ENCODE peak calls at places on chromosomes 1 and 21, in six cellular contexts. One of them, this sample, is unnamed.
A peak's percentile ranks its signal among the peaks of the same experiment; 100 is the strongest.

GRCh38 chr21:17542371-17542992 is 29.6 kb downstream of the CXADR start:
- DNase-seq in HCT116: no peak
- DNase-seq in SK-N-SH: peak; percentile 34
- DNase-seq in K562: no peak
- DNase-seq in HepG2: peak; percentile 94
- DNase-seq in GM12878: no peak
- DNase-seq in this sample: no peak

GRCh38 chr1:184176058-184176457 is 124.5 kb downstream of the TSEN15 start:
- DNase-seq in HCT116: no peak
- DNase-seq in SK-N-SH: no peak
- DNase-seq in K562: no peak
- DNase-seq in HepG2: no peak
- DNase-seq in GM12878: no peak
- DNase-seq in this sample: no peak

GRCh38 chr1:53982034-53982761 is 35.8 kb downstream of the LDLRAD1 start:
- DNase-seq in HCT116: no peak
- DNase-seq in SK-N-SH: peak; percentile 33
- DNase-seq in K562: no peak
- DNase-seq in HepG2: peak; percentile 79
- DNase-seq in GM12878: no peak
- DNase-seq in this sample: no peak

GRCh38 chr1:85148524-85149250 is 52.1 kb downstream of the SYDE2 start:
- DNase-seq in HCT116: no peak
- DNase-seq in SK-N-SH: no peak
- DNase-seq in K562: no peak
- DNase-seq in HepG2: no peak
- DNase-seq in GM12878: peak; percentile 73
- DNase-seq in this sample: no peak

GRCh38 chr1:74504125-74505065 is 8.0 kb downstream of the LRRC53 start:
- DNase-seq in HCT116: peak; percentile 19
- DNase-seq in SK-N-SH: peak; percentile 59
- DNase-seq in K562: peak; percentile 12
- DNase-seq in HepG2: peak; percentile 38
- DNase-seq in GM12878: peak; percentile 33
- DNase-seq in this sample: peak; percentile 65

GRCh38 chr1:31822766-31823165 is 6.9 kb upstream of the SPOCD1 start:
- DNase-seq in HCT116: no peak
- DNase-seq in SK-N-SH: no peak
- DNase-seq in K562: no peak
- DNase-seq in HepG2: no peak
- DNase-seq in GM12878: no peak
- DNase-seq in this sample: no peak

GRCh38 chr1:181190362-181191035 is 102.0 kb downstream of the IER5 start:
- DNase-seq in HCT116: no peak
- DNase-seq in SK-N-SH: no peak
- DNase-seq in K562: no peak
- DNase-seq in HepG2: no peak
- DNase-seq in GM12878: no peak
- DNase-seq in this sample: no peak

GRCh38 chr1:109768700-109769325 is 5.1 kb upstream of the EPS8L3 start:
- DNase-seq in HCT116: no peak
- DNase-seq in SK-N-SH: no peak
- DNase-seq in K562: no peak
- DNase-seq in HepG2: no peak
- DNase-seq in GM12878: no peak
- DNase-seq in this sample: no peak

GRCh38 chr1:32771561-32772280 is 45.4 kb downstream of the YARS1 start:
- DNase-seq in HCT116: no peak
- DNase-seq in SK-N-SH: no peak
- DNase-seq in K562: no peak
- DNase-seq in HepG2: no peak
- DNase-seq in GM12878: no peak
- DNase-seq in this sample: no peak

GRCh38 chr1:11653101-11653601 is 1.1 kb downstream of the FBXO2 start:
- DNase-seq in HCT116: peak; percentile 55
- DNase-seq in SK-N-SH: no peak
- DNase-seq in K562: no peak
- DNase-seq in HepG2: peak; percentile 93
- DNase-seq in GM12878: no peak
- DNase-seq in this sample: no peak

GRCh38 chr1:11068556-11069232 is 8.9 kb upstream of the SRM start:
- DNase-seq in HCT116: no peak
- DNase-seq in SK-N-SH: no peak
- DNase-seq in K562: no peak
- DNase-seq in HepG2: no peak
- DNase-seq in GM12878: no peak
- DNase-seq in this sample: no peak

GRCh38 chr1:156157506-156157905 is 4.1 kb downstream of the SEMA4A start:
- DNase-seq in HCT116: no peak
- DNase-seq in SK-N-SH: no peak
- DNase-seq in K562: no peak
- DNase-seq in HepG2: no peak
- DNase-seq in GM12878: peak; percentile 89
- DNase-seq in this sample: no peak

GRCh38 chr1:32997381-32997891 is 32.8 kb upstream of the RNF19B start:
- DNase-seq in HCT116: no peak
- DNase-seq in SK-N-SH: no peak
- DNase-seq in K562: no peak
- DNase-seq in HepG2: no peak
- DNase-seq in GM12878: no peak
- DNase-seq in this sample: no peak

DNA sequence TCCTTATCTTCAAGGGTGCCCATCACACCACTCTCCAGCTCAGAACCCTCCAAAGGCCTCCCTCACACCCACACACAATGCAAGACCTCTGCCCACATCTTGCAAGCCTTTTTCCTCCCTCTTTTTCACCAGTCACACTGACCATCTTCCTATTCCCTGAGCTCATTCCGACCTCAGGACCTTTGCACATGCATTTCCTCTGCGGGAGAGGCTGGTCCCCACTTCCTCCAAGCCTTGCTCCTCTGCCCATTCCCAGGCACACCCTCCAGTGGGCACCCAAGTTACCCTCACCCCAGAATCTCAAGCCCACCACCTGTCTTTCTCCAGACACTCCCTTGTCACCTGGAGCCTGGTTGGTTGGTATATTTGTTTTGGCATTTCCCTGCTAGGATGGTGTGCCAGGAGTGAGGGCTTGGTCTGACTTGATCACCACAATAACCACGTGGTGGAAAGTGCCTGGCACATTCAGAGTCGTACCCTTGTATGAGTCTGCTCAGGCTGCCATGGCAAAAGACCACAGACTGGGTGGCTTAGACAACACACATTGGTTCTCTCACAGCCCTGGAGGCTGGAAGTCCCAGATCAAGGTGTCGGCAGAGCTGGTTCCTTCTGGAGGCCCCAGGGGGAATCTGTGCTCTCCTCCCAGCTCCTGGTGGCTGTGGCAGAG is 13.2 kb downstream of the MX2 start:
- DNase-seq in HCT116: no peak
- DNase-seq in SK-N-SH: no peak
- DNase-seq in K562: no peak
- DNase-seq in HepG2: no peak
- DNase-seq in GM12878: no peak
- DNase-seq in this sample: no peak
- TF ChIP-seq SIN3A in HCT116: no peak
- TF ChIP-seq SIN3A in SK-N-SH: no peak
- TF ChIP-seq SIN3A in K562: no peak
- TF ChIP-seq SIN3A in HepG2: no peak
- TF ChIP-seq SIN3A in GM12878: no peak
- TF ChIP-seq SIN3A in this sample: no peak

GRCh38 chr21:39209334-39209688 is 26.1 kb upstream of the PSMG1 start:
- DNase-seq in HCT116: no peak
- DNase-seq in SK-N-SH: no peak
- DNase-seq in K562: no peak
- DNase-seq in HepG2: no peak
- DNase-seq in GM12878: no peak
- DNase-seq in this sample: no peak

GRCh38 chr21:39204134-39204533 is 20.9 kb upstream of the PSMG1 start:
- DNase-seq in HCT116: no peak
- DNase-seq in SK-N-SH: no peak
- DNase-seq in K562: peak; percentile 21
- DNase-seq in HepG2: no peak
- DNase-seq in GM12878: no peak
- DNase-seq in this sample: no peak

GRCh38 chr21:39208624-39209333 is 25.5 kb upstream of the PSMG1 start:
- DNase-seq in HCT116: no peak
- DNase-seq in SK-N-SH: no peak
- DNase-seq in K562: peak; percentile 27
- DNase-seq in HepG2: no peak
- DNase-seq in GM12878: no peak
- DNase-seq in this sample: no peak
- H3K36me3 ChIP-seq in HCT116: peaks cover 49% of the 10 kb centered on the region
- H3K36me3 ChIP-seq in SK-N-SH: peaks cover 65% of the 10 kb centered on the region
- H3K36me3 ChIP-seq in K562: peaks cover 86% of the 10 kb centered on the region
- H3K36me3 ChIP-seq in HepG2: peaks cover 60% of the 10 kb centered on the region
- H3K36me3 ChIP-seq in GM12878: peaks cover 16% of the 10 kb centered on the region
- H3K36me3 ChIP-seq in this sample: peaks cover 13% of the 10 kb centered on the region

GRCh38 chr1:231603598-231604275 is 22.9 kb upstream of the DISC1 start:
- DNase-seq in HCT116: peak; percentile 51
- DNase-seq in SK-N-SH: peak; percentile 56
- DNase-seq in K562: peak; percentile 47
- DNase-seq in HepG2: peak; percentile 69
- DNase-seq in GM12878: no peak
- DNase-seq in this sample: peak; percentile 54
- TF ChIP-seq REST in HCT116: no peak
- TF ChIP-seq REST in SK-N-SH: no peak
- TF ChIP-seq REST in K562: no peak
- TF ChIP-seq REST in HepG2: no peak
- TF ChIP-seq REST in GM12878: no peak
- TF ChIP-seq REST in this sample: no peak

GRCh38 chr1:164735315-164736052 is 176.5 kb downstream of the PBX1 start:
- DNase-seq in HCT116: no peak
- DNase-seq in SK-N-SH: no peak
- DNase-seq in K562: no peak
- DNase-seq in HepG2: no peak
- DNase-seq in GM12878: no peak
- DNase-seq in this sample: no peak
- TF ChIP-seq SIN3A in HCT116: no peak
- TF ChIP-seq SIN3A in SK-N-SH: no peak
- TF ChIP-seq SIN3A in K562: no peak
- TF ChIP-seq SIN3A in HepG2: no peak
- TF ChIP-seq SIN3A in GM12878: no peak
- TF ChIP-seq SIN3A in this sample: no peak

DNA sequence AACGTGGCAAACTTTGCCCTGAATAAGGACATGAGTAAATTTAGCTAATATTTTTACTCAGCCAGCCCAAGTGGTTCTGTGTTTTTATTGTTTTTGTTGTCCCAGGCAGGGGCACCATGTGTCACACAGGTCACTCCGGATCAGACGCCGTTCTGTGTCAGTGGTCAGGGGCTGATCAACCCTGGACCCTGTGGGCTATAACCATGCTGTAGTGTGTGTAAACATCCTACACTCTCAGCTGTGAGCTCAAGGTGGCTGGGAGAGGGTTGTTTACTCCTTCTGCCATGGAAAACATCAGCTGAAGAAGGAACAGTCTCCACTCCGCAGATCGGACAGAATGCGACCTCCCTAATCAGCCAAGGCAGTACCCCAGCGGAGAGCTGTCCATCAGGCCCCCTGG is 26.5 kb upstream of the KCNQ4 start:
- DNase-seq in HCT116: no peak
- DNase-seq in SK-N-SH: no peak
- DNase-seq in K562: no peak
- DNase-seq in HepG2: no peak
- DNase-seq in GM12878: no peak
- DNase-seq in this sample: no peak
- H3K36me3 ChIP-seq in HCT116: peaks cover 18% of the 10 kb centered on the region
- H3K36me3 ChIP-seq in SK-N-SH: peaks cover 88% of the 10 kb centered on the region
- H3K36me3 ChIP-seq in K562: peaks cover 95% of the 10 kb centered on the region
- H3K36me3 ChIP-seq in HepG2: peaks cover 73% of the 10 kb centered on the region
- H3K36me3 ChIP-seq in GM12878: peaks cover 65% of the 10 kb centered on the region
- H3K36me3 ChIP-seq in this sample: peaks cover 31% of the 10 kb centered on the region

This sample was measured in Panc1.